ENCODE peak calls at places on chromosomes 1 and 21, in four cellular contexts. W, N, L and T are unnamed samples.

GRCh38 chr1:65478379-65479026 is 58.0 kb downstream of the LEPR start:
- DNase-seq in W (no peak), N (no peak), L (no peak), T (no peak)

GRCh38 chr1:167502719-167503452 is 15.4 kb downstream of the CD247 start:
- DNase-seq in W (no peak), L (no peak), N (no peak), T (no peak)

GRCh38 chr1:70038025-70038424 is 167.4 kb downstream of the LRRC40 start:
- DNase-seq in N (no peak), L (no peak), W (no peak), T (no peak)

GRCh38 chr1:83123019-83123418 is 875.9 kb downstream of the TTLL7 start:
- DNase-seq in L (no peak), W (no peak), N (no peak), T (no peak)

GRCh38 chr1:200180821-200181220 is 153.3 kb downstream of the NR5A2 start:
- DNase-seq in N (peak), W (peak), L (no peak), T (no peak)

GRCh38 chr1:240091614-240092300 is at the start of gene FMN2:
- DNase-seq in N (no peak), W (no peak), L (no peak), T (no peak)

GRCh38 chr1:4673494-4673893 is 19.1 kb downstream of the AJAP1 start:
- DNase-seq in W (no peak), L (no peak), N (no peak), T (no peak)

GRCh38 chr1:178543291-178543609 is 30.3 kb downstream of the TEX35 start:
- DNase-seq in N (no peak), L (no peak), W (no peak), T (no peak)

GRCh38 chr21:37381883-37382585 is 15.5 kb downstream of the DYRK1A start:
- DNase-seq in N (no peak), L (no peak), W (no peak), T (no peak)

DNA sequence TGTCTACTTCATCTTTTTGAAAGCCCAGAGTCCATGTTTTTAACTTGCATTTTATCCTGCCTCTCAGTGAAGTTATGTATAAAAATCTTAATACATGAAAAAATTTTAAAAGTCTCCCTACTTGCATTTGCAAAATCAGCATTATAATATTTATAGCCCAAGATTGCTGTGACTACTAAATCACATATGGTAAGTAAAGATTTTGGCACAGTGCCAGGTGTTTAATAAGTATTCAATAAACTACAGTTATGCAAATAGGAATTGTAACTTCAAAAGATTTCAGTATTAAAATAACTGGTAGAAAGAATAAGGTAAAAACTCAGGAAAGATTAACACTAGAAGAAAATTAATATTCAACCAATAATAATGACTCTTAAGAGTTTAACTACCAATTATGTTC is 641.7 kb downstream of the LRRIQ3 start:
- DNase-seq in N (no peak), W (no peak), L (no peak), T (no peak)
- TF ChIP-seq POLR2A in N (no peak), W (no peak), L (no peak), T (no peak)

GRCh38 chr1:84297546-84298244 is 3.8 kb upstream of the SAMD13 start:
- DNase-seq in L (no peak), W (no peak), N (no peak), T (no peak)
- TF ChIP-seq POLR2A in L (no peak), W (no peak), N (no peak), T (no peak)

DNA sequence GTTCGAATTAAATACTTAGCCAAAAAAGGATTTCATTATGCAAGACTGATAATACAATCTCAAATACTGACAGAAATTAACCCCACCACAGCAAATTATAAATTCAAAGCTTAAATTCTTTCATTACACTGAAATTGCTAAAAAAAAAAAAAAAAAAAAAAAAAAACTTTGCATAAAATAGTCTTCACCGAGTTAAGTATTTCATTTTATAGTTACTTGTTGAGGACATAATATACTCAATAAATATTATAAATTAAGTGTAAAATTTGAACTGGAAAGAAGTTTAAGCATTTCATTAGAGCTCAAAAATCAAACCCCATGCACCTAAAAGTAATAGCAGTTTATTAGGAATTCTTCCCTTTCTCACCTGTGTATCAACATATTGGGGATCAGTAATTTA is 1.9 kb upstream of the PSMG1 start:
- DNase-seq in L (no peak), N (no peak), W (no peak), T (no peak)
- TF ChIP-seq POLR2A in L (no peak), N (no peak), W (no peak), T (no peak)

GRCh38 chr1:28147264-28148094 is 29.0 kb downstream of the PTAFR start:
- DNase-seq in L (no peak), N (no peak), W (no peak), T (no peak)
- TF ChIP-seq POLR2A in L (no peak), N (no peak), W (no peak), T (no peak)